ENCODE peak calls at places on chromosomes 1 and 21, in six cellular contexts. D is lower lobe of right lung; H is CD8-positive, alpha-beta memory T cell; C is fibroblast of lung; B is left ventricle myocardium inferior; V is tibial nerve. I is an unnamed sample. For H3K36me3, the result is how much of the 10 kb centered on the place peaks cover.

GRCh38 chr1:110523011-110523410 is 4.0 kb upstream of the KCNA10 start:
- DNase-seq in D (peak), H (no peak), C (no peak), B (no peak), V (no peak), I (no peak)

GRCh38 chr1:208159542-208160258 is 84.5 kb downstream of the PLXNA2 start:
- DNase-seq in D (no peak), H (no peak), C (peak), B (no peak), V (no peak), I (peak)

GRCh38 chr1:94362466-94363058 is 55.6 kb upstream of the ABCD3 start:
- DNase-seq in D (no peak), H (no peak), C (peak), B (no peak), V (no peak), I (peak)

GRCh38 chr1:33332881-33333280 is 12.0 kb upstream of the A3GALT2 start:
- DNase-seq in D (peak), H (no peak), C (no peak), B (no peak), V (no peak), I (no peak)

GRCh38 chr21:36428789-36429671 is 43.8 kb downstream of the CHAF1B start:
- DNase-seq in D (no peak), H (no peak), C (peak), B (no peak), V (no peak), I (no peak)

GRCh38 chr1:37793773-37794371 is at the start of gene MANEAL:
- DNase-seq in D (peak), H (no peak), C (peak), B (peak), V (no peak), I (peak)

GRCh38 chr1:224340711-224341384 is 10.9 kb upstream of the NVL start:
- DNase-seq in D (peak), H (peak), C (peak), B (peak), V (no peak), I (no peak)

GRCh38 chr1:8047112-8047511 is 21.0 kb upstream of the ERRFI1 start:
- DNase-seq in D (no peak), H (no peak), C (peak), B (no peak), V (no peak), I (peak)

GRCh38 chr1:231872461-231872910 is 245.9 kb downstream of the DISC1 start:
- DNase-seq in D (no peak), H (no peak), C (peak), B (no peak), V (no peak), I (peak)

GRCh38 chr1:205279986-205280385 is 41.6 kb downstream of the NUAK2 start:
- DNase-seq in D (no peak), H (peak), C (no peak), B (no peak), V (no peak), I (no peak)

GRCh38 chr1:201511925-201512539 is 5.1 kb upstream of the CSRP1 start:
- DNase-seq in D (peak), H (no peak), C (no peak), B (peak), V (no peak), I (peak)

GRCh38 chr1:15062479-15063099 is 91.0 kb upstream of the TMEM51 start:
- DNase-seq in D (no peak), H (no peak), C (no peak), B (no peak), V (no peak), I (no peak)

GRCh38 chr1:97743129-97743528 is 177.7 kb downstream of the DPYD start:
- DNase-seq in D (no peak), H (no peak), C (no peak), B (no peak), V (no peak), I (no peak)

GRCh38 chr1:240190881-240191385 is 99.2 kb downstream of the FMN2 start:
- DNase-seq in D (no peak), H (no peak), C (peak), B (no peak), V (peak), I (peak)

DNA sequence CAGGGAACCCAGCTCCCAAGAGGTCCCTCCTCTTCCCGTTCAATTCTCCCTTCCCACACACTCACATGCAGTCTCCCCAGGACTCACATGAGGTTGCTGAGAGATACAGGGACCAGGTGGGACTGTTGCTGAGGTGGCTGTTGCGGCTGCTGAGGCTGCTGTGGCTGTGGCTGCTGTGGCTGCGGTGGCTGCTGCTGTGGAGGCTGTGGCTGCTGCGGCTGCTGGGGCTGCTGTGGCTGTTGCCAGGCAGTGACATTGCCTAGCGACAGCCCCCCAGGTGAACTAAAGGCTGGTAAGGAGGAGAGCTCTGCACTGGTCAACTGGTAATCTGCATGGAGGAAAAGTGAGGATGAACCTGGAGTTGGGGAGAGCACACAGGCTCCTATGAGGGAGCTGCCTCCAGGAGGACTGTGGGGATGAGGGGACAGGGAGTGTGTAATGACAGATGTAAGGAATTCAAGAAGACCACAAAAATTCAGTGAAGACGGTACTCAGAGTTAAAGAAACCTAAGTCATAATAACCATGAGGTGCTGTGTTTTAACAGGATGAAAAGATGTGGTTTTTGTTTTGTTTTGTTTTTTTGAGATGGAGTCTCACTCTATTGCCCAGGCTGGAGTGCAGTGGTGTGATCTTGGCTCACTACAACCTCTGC is 31.8 kb downstream of the MEF2D start:
- DNase-seq in D (no peak), H (no peak), C (no peak), B (no peak), V (no peak), I (no peak)
- H3K36me3 ChIP-seq in D (half or more), H (half or more), C (under half), B (half or more), V (half or more), I (under half)

GRCh38 chr21:46324390-46325072 is 575 bp downstream of the PCNT start:
- DNase-seq in D (peak), H (peak), C (peak), B (peak), V (peak), I (peak)
- H3K36me3 ChIP-seq in D (under half), H (under half), C (under half), B (under half), V (under half), I (under half)

DNA sequence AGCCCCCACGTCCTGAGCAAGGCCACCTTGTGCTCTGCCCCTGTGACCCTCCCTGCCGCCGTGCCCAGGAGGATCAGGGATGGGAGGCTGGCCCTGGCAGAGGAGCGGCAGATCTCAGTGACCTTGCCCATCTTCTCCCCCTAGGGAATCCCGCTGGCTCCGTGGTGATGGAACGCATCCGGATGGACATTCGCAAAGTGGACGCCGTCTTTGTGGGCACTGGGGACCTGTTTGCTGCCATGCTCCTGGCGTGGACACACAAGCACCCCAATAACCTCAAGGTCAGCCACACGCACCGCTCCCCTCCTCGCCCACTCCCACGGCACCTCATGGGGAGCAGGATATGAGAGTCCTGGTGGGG is 22.7 kb downstream of the CSTB start:
- DNase-seq in D (no peak), H (no peak), C (no peak), B (no peak), V (no peak), I (no peak)
- H3K36me3 ChIP-seq in D (half or more), H (under half), C (under half), B (half or more), V (half or more), I (under half)

GRCh38 chr1:24918995-24919605 is 11.0 kb downstream of the RUNX3 start:
- DNase-seq in D (no peak), H (no peak), C (no peak), B (no peak), V (no peak), I (no peak)
- H3K36me3 ChIP-seq in D (under half), H (half or more), C (under half), B (under half), V (under half), I (under half)